ENCODE peak calls at places on chromosomes 1 and 21, in five cellular contexts. One of them, this sample, is unnamed.

GRCh38 chr1:241225741-241226140 is 131.3 kb downstream of the RGS7 start:
- DNase-seq in endodermal cell: no peak
- DNase-seq in OCI-LY7: no peak
- DNase-seq in AG10803: no peak
- DNase-seq in pancreas: no peak
- DNase-seq in this sample: no peak

GRCh38 chr1:41682845-41683630 is 198.6 kb upstream of the EDN2 start:
- DNase-seq in endodermal cell: no peak
- DNase-seq in OCI-LY7: no peak
- DNase-seq in AG10803: peak
- DNase-seq in pancreas: no peak
- DNase-seq in this sample: no peak

GRCh38 chr1:150813028-150813707 is 5.1 kb upstream of the CTSK start:
- DNase-seq in endodermal cell: peak
- DNase-seq in OCI-LY7: peak
- DNase-seq in AG10803: peak
- DNase-seq in pancreas: peak
- DNase-seq in this sample: no peak

GRCh38 chr1:99662581-99663208 is 16.8 kb downstream of the PALMD start:
- DNase-seq in endodermal cell: no peak
- DNase-seq in OCI-LY7: no peak
- DNase-seq in AG10803: peak
- DNase-seq in pancreas: peak
- DNase-seq in this sample: no peak

GRCh38 chr1:175918364-175918801 is 175.0 kb upstream of the TNR start:
- DNase-seq in endodermal cell: no peak
- DNase-seq in OCI-LY7: no peak
- DNase-seq in AG10803: no peak
- DNase-seq in pancreas: no peak
- DNase-seq in this sample: no peak

GRCh38 chr1:98323906-98324358 is 337.6 kb upstream of the SNX7 start:
- DNase-seq in endodermal cell: peak
- DNase-seq in OCI-LY7: no peak
- DNase-seq in AG10803: peak
- DNase-seq in pancreas: no peak
- DNase-seq in this sample: no peak

GRCh38 chr1:116911166-116911553 is 1.4 kb downstream of the PTGFRN start:
- DNase-seq in endodermal cell: peak
- DNase-seq in OCI-LY7: no peak
- DNase-seq in AG10803: no peak
- DNase-seq in pancreas: no peak
- DNase-seq in this sample: no peak

GRCh38 chr1:88731475-88731874 is 47.4 kb downstream of the PKN2 start:
- DNase-seq in endodermal cell: no peak
- DNase-seq in OCI-LY7: no peak
- DNase-seq in AG10803: peak
- DNase-seq in pancreas: no peak
- DNase-seq in this sample: no peak

GRCh38 chr1:183235503-183235902 is 49.4 kb downstream of the LAMC2 start:
- DNase-seq in endodermal cell: peak
- DNase-seq in OCI-LY7: no peak
- DNase-seq in AG10803: no peak
- DNase-seq in pancreas: no peak
- DNase-seq in this sample: no peak

GRCh38 chr1:31798433-31799195 is 17.2 kb downstream of the SPOCD1 start:
- DNase-seq in endodermal cell: no peak
- DNase-seq in OCI-LY7: no peak
- DNase-seq in AG10803: peak
- DNase-seq in pancreas: no peak
- DNase-seq in this sample: no peak

GRCh38 chr1:118147542-118147941 is 37.5 kb downstream of the SPAG17 start:
- DNase-seq in endodermal cell: no peak
- DNase-seq in OCI-LY7: no peak
- DNase-seq in AG10803: peak
- DNase-seq in pancreas: no peak
- DNase-seq in this sample: no peak

GRCh38 chr1:97138515-97139032 is 417.0 kb downstream of the PTBP2 start:
- DNase-seq in endodermal cell: no peak
- DNase-seq in OCI-LY7: no peak
- DNase-seq in AG10803: no peak
- DNase-seq in pancreas: no peak
- DNase-seq in this sample: no peak

GRCh38 chr1:39142394-39143060 is 62.0 kb upstream of the MACF1 start:
- DNase-seq in endodermal cell: peak
- DNase-seq in OCI-LY7: no peak
- DNase-seq in AG10803: peak
- DNase-seq in pancreas: peak
- DNase-seq in this sample: no peak

GRCh38 chr1:217333939-217334338 is 297.0 kb downstream of the GPATCH2 start:
- DNase-seq in endodermal cell: peak
- DNase-seq in OCI-LY7: peak
- DNase-seq in AG10803: peak
- DNase-seq in pancreas: peak
- DNase-seq in this sample: peak

GRCh38 chr1:97603776-97604175 is 317.1 kb downstream of the DPYD start:
- DNase-seq in endodermal cell: no peak
- DNase-seq in OCI-LY7: no peak
- DNase-seq in AG10803: peak
- DNase-seq in pancreas: no peak
- DNase-seq in this sample: no peak

GRCh38 chr1:225862581-225862950 is 19.6 kb downstream of the TMEM63A start:
- DNase-seq in endodermal cell: no peak
- DNase-seq in OCI-LY7: no peak
- DNase-seq in AG10803: no peak
- DNase-seq in pancreas: no peak
- DNase-seq in this sample: no peak

GRCh38 chr1:226223157-226223785 is at the start of gene MIXL1:
- DNase-seq in endodermal cell: peak
- DNase-seq in OCI-LY7: peak
- DNase-seq in AG10803: no peak
- DNase-seq in pancreas: no peak
- DNase-seq in this sample: no peak

GRCh38 chr1:106378261-106378660 is 678.2 kb upstream of the PRMT6 start:
- DNase-seq in endodermal cell: no peak
- DNase-seq in OCI-LY7: no peak
- DNase-seq in AG10803: no peak
- DNase-seq in pancreas: no peak
- DNase-seq in this sample: no peak

GRCh38 chr1:197967066-197967465 is 49.9 kb downstream of the LHX9 start:
- DNase-seq in endodermal cell: no peak
- DNase-seq in OCI-LY7: no peak
- DNase-seq in AG10803: no peak
- DNase-seq in pancreas: no peak
- DNase-seq in this sample: no peak

GRCh38 chr21:36859744-36860501 is 106.5 kb downstream of the HLCS start:
- DNase-seq in endodermal cell: peak
- DNase-seq in OCI-LY7: peak
- DNase-seq in AG10803: peak
- DNase-seq in pancreas: peak
- DNase-seq in this sample: peak

GRCh38 chr1:185376840-185377635 is 60.0 kb upstream of the IVNS1ABP start:
- DNase-seq in endodermal cell: no peak
- DNase-seq in OCI-LY7: no peak
- DNase-seq in AG10803: peak
- DNase-seq in pancreas: no peak
- DNase-seq in this sample: no peak

DNA sequence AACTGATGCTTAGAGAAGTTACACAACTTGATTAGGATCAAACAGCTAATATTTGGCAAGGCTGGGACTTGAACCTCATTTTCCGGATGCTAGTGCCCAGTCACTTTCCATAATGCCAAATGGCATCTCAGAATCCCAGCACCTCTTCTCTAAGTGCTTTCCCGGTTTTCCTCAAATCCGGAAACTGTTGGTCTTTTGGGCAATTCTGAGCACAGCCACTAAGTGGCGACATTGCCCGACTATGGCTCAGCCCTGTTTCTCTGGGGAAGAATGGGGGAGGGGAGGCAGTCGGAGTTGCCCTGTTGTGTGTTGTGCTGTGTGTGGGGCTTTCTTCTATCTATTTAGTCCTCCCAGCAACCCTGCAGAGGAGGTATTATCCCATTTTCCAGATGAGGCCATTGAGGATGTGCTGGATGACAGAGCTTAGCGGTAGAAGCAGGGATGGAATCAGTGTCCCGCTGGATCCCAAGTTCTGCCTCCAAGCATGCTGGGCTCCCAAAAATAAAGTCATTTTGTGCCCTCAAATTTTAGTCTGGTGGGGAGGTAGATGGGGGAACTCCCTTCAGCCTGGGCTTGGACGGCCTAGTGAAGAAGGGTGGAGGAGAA is 175.0 kb downstream of the FCRL5 start:
- DNase-seq in endodermal cell: peak
- DNase-seq in OCI-LY7: peak
- DNase-seq in AG10803: peak
- DNase-seq in pancreas: peak
- DNase-seq in this sample: no peak
- TF ChIP-seq CTCF in endodermal cell: peak
- TF ChIP-seq CTCF in OCI-LY7: peak
- TF ChIP-seq CTCF in AG10803: peak
- TF ChIP-seq CTCF in pancreas: peak
- TF ChIP-seq CTCF in this sample: peak

GRCh38 chr1:37498872-37499617 is 15.5 kb downstream of the MEAF6 start:
- DNase-seq in endodermal cell: no peak
- DNase-seq in OCI-LY7: no peak
- DNase-seq in AG10803: peak
- DNase-seq in pancreas: peak
- DNase-seq in this sample: no peak

GRCh38 chr1:37497832-37498231 is 16.7 kb downstream of the MEAF6 start:
- DNase-seq in endodermal cell: no peak
- DNase-seq in OCI-LY7: no peak
- DNase-seq in AG10803: no peak
- DNase-seq in pancreas: peak
- DNase-seq in this sample: no peak

GRCh38 chr1:37493336-37494098 is 19.1 kb downstream of the ZC3H12A start:
- DNase-seq in endodermal cell: no peak
- DNase-seq in OCI-LY7: no peak
- DNase-seq in AG10803: no peak
- DNase-seq in pancreas: no peak
- DNase-seq in this sample: no peak

GRCh38 chr1:37501661-37502060 is 12.9 kb downstream of the MEAF6 start:
- DNase-seq in endodermal cell: no peak
- DNase-seq in OCI-LY7: no peak
- DNase-seq in AG10803: no peak
- DNase-seq in pancreas: no peak
- DNase-seq in this sample: no peak

DNA sequence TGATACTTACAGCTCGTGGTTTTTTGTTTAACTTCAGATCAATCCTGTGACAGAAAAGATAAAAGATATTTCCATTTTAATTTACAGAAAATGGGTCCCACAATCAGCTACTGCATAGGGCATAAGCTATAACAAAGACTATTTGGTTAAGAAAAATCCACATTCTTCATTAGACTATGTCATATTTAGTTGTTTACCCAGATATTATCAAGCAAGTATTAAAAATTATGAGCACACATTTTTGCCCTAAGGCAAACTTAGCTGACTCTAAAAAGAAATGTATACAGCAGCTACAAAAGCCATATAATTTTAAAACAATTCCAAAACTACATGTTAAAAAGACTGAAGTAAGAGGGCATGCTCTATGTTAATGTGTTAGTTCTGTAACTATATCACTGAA is 18.7 kb downstream of the MEAF6 start:
- DNase-seq in endodermal cell: no peak
- DNase-seq in OCI-LY7: no peak
- DNase-seq in AG10803: no peak
- DNase-seq in pancreas: no peak
- DNase-seq in this sample: no peak
- H3K4me3 ChIP-seq in endodermal cell: no peak
- H3K4me3 ChIP-seq in OCI-LY7: no peak
- H3K4me3 ChIP-seq in AG10803: no peak
- H3K4me3 ChIP-seq in pancreas: no peak
- H3K4me3 ChIP-seq in this sample: no peak

DNA sequence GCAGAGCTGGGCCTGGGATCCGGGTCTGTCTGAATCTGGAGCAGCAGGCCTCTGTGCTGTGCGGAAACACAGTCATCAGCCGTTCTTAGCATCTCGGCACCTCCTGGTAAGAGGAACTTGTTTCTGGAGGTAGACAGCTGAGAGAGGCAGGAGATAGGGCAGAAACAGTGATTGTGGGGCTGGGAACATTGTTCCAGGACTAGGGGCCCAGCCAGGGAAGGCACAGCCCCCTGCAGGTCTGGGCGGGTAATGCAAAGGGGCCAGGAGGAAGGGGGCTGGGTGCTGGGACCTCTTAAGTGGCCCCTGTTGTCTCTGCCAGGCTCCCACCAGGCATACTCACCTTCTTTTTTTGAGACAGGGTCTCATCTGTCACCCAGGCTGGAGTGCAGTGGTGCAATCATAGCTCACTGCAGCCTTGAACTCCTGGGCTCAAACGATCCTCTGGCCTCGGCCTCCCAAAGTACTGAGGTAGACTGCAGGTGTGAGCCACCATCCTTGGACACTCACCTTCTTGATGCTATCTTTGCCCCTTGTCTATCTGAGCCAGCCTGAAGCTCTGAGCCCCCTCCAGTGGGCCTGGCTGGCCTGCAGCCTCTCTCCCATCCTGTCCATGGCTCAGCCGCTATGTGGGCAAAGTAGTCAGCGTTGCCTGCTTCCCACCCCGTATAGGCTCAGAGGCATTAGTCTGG is 134.3 kb upstream of the ZBTB40 start:
- DNase-seq in endodermal cell: peak
- DNase-seq in OCI-LY7: peak
- DNase-seq in AG10803: no peak
- DNase-seq in pancreas: no peak
- DNase-seq in this sample: no peak
- TF ChIP-seq CTCF in endodermal cell: peak
- TF ChIP-seq CTCF in OCI-LY7: peak
- TF ChIP-seq CTCF in AG10803: peak
- TF ChIP-seq CTCF in pancreas: no peak
- TF ChIP-seq CTCF in this sample: peak

GRCh38 chr1:26471498-26472329 is 526 bp upstream of the HMGN2 start:
- DNase-seq in endodermal cell: peak
- DNase-seq in OCI-LY7: no peak
- DNase-seq in AG10803: peak
- DNase-seq in pancreas: peak
- DNase-seq in this sample: no peak

GRCh38 chr1:26469558-26469957 is 2.7 kb upstream of the HMGN2 start:
- DNase-seq in endodermal cell: no peak
- DNase-seq in OCI-LY7: no peak
- DNase-seq in AG10803: no peak
- DNase-seq in pancreas: no peak
- DNase-seq in this sample: no peak

GRCh38 chr1:26472901-26473845 is 933 bp downstream of the HMGN2 start:
- DNase-seq in endodermal cell: peak
- DNase-seq in OCI-LY7: peak
- DNase-seq in AG10803: peak
- DNase-seq in pancreas: peak
- DNase-seq in this sample: peak

GRCh38 chr1:26472330-26472900 is at the start of gene HMGN2:
- DNase-seq in endodermal cell: peak
- DNase-seq in OCI-LY7: peak
- DNase-seq in AG10803: peak
- DNase-seq in pancreas: peak
- DNase-seq in this sample: peak

DNA sequence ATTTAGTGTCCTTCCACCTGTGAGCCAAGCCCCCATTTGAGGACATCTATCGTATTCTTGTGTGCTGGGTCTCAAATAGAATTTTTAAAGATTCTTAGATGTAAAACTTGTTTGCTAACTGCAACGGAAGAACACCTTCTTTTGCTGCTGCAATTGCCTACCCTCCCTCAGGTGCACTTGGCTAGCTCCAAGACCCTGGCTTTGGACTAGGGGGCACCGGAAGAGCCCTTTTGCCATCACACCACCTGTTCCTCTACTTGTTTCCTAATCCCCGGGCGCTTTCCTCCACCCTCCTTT is 1.1 kb upstream of the HMGN2 start:
- DNase-seq in endodermal cell: no peak
- DNase-seq in OCI-LY7: peak
- DNase-seq in AG10803: no peak
- DNase-seq in pancreas: no peak
- DNase-seq in this sample: no peak
- H3K4me3 ChIP-seq in endodermal cell: peak
- H3K4me3 ChIP-seq in OCI-LY7: peak
- H3K4me3 ChIP-seq in AG10803: peak
- H3K4me3 ChIP-seq in pancreas: peak
- H3K4me3 ChIP-seq in this sample: peak

This sample was measured in GM12864.